ENCODE peak calls at places on chromosomes 4 and X, in four cellular contexts. I, Z, Q and O are unnamed samples.

GRCh38 chrX:65589304-65589703 is 54.7 kb upstream of the LAS1L start:
- DNase-seq in I (no peak), Z (no peak), Q (no peak), O (no peak)

GRCh38 chr4:83370640-83370906 is 35.9 kb upstream of the HPSE start:
- DNase-seq in Q (peak; percentile 44), Z (no peak), I (no peak), O (no peak)

GRCh38 chr4:79917246-79917645 is 155.8 kb downstream of the ANTXR2 start:
- DNase-seq in Q (peak; percentile 66), I (no peak), Z (peak; percentile 64), O (peak; percentile 69)

GRCh38 chrX:275967-276587 is 5.1 kb upstream of the PLCXD1 start:
- DNase-seq in I (peak; percentile 92), Q (peak; percentile 70), Z (peak; percentile 85), O (peak; percentile 53)

GRCh38 chrX:27598312-27598711 is 8.2 kb downstream of the DCAF8L2 start:
- DNase-seq in Z (peak; percentile 25), I (no peak), Q (no peak), O (no peak)

GRCh38 chr4:72886602-72887001 is 182.9 kb downstream of the COX18 start:
- DNase-seq in I (no peak), Q (peak; percentile 34), Z (no peak), O (no peak)

GRCh38 chrX:21725498-21725897 is 32.4 kb downstream of the SMPX start:
- DNase-seq in Z (no peak), I (no peak), Q (peak; percentile 61), O (peak; percentile 45)

GRCh38 chrX:139973290-139973689 is 8.0 kb upstream of the CXorf66 start:
- DNase-seq in Z (no peak), Q (no peak), I (no peak), O (no peak)

GRCh38 chrX:132373610-132374009 is 115.2 kb downstream of the MBNL3 start:
- DNase-seq in I (no peak), Q (no peak), Z (no peak), O (no peak)

GRCh38 chr4:6087669-6088068 is 69.4 kb upstream of the C4orf50 start:
- DNase-seq in I (no peak), Z (no peak), Q (peak; percentile 20), O (peak; percentile 5)

DNA sequence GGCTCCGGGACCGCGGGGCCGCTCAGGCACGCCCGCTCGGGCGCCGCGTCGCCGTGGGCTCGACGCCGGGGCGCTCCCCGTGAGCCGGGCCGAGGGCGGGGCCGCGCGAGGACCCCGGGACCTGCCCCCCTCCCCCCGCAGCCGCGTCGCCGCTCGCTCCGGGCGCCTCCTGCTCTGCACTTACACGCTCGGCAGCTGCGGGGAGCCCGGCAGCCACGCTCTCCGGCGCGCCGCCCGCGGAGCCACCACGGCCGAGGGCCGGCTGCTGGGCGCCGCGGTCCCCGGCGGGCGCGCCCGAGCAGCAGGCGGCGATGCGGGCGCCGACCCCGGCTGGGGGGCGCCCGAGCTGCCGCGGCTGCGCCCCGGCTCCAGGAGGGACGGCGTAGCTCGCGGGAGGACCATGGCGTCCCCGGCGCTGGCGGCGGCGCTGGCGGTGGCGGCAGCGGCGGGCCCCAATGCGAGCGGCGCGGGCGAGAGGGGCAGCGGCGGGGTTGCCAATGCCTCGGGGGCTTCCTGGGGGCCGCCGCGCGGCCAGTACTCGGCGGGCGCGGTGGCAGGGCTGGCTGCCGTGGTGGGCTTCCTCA is at the start of gene ADRA2C:
- DNase-seq in I (no peak), Q (peak; percentile 59), Z (peak; percentile 15), O (peak; percentile 25)
- H3K4me3 ChIP-seq in I (peak within 1 kb of the TSS; percentile 42), Q (peak within 1 kb of the TSS; percentile 72), Z (no peak within 1 kb of the TSS), O (peak within 1 kb of the TSS; percentile 36)

GRCh38 chr4:140013088-140013487 is 140.9 kb downstream of the MAML3 start:
- DNase-seq in Z (no peak), Q (no peak), I (no peak), O (no peak)
- H3K4me3 ChIP-seq in Z (no peak overlapping the region), Q (no peak overlapping the region), I (no peak overlapping the region), O (no peak overlapping the region)

DNA sequence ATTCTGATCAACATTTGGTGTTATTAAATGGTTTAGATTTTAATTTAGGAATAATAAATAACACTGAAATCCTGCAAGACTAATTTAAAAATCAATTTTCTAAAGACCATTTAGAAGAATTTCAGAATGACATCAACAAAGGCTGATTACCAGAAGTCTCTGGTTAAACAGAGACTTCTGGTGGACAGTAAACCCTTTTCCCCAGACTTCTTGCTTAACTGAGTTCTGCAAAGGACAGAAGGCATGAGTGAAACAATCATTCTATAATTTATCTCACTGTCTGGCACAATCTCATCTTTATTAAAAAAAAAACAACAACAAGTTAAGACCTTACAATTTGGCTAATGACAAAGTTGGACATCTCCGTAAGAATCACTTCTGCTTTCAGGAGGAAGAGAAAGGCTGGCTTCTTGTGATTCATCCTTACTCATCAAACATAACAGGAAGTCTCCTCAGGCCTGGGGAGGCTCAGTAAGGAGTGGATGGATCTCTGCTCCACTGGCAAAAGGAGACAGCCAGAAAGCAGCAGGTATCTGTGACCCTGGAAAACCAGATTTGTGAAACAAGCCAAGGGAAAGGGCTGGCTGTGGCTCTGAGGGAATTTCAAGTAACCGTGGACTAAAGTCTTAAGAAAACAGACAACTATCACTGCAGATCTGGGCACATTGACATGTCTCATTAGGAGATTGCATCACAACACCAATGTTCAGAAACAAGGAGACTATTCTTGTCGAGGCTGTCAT is 908 bp upstream of the TLR6 start:
- DNase-seq in Q (peak; percentile 94), I (no peak), Z (peak; percentile 45), O (peak; percentile 84)
- H3K4me3 ChIP-seq in Q (peak overlapping the region; percentile 58), I (no peak overlapping the region), Z (no peak overlapping the region), O (peak overlapping the region; percentile 20)

GRCh38 chr4:8399298-8399697 is 41.2 kb downstream of the ACOX3 start:
- DNase-seq in I (no peak), Z (no peak), Q (no peak), O (no peak)
- H3K4me3 ChIP-seq in I (no peak overlapping the region), Z (no peak overlapping the region), Q (no peak overlapping the region), O (no peak overlapping the region)

GRCh38 chr4:106051496-106051895 is 156.2 kb downstream of the NPNT start:
- DNase-seq in I (no peak), Z (no peak), Q (no peak), O (no peak)

GRCh38 chr4:106046083-106046482 is 150.8 kb downstream of the NPNT start:
- DNase-seq in I (no peak), Q (no peak), Z (no peak), O (no peak)

GRCh38 chr4:106048250-106048931 is 153.1 kb downstream of the NPNT start:
- DNase-seq in Z (no peak), Q (no peak), I (no peak), O (peak; percentile 32)
- H3K4me3 ChIP-seq in Z (no peak overlapping the region), Q (no peak overlapping the region), I (no peak overlapping the region), O (no peak overlapping the region)

DNA sequence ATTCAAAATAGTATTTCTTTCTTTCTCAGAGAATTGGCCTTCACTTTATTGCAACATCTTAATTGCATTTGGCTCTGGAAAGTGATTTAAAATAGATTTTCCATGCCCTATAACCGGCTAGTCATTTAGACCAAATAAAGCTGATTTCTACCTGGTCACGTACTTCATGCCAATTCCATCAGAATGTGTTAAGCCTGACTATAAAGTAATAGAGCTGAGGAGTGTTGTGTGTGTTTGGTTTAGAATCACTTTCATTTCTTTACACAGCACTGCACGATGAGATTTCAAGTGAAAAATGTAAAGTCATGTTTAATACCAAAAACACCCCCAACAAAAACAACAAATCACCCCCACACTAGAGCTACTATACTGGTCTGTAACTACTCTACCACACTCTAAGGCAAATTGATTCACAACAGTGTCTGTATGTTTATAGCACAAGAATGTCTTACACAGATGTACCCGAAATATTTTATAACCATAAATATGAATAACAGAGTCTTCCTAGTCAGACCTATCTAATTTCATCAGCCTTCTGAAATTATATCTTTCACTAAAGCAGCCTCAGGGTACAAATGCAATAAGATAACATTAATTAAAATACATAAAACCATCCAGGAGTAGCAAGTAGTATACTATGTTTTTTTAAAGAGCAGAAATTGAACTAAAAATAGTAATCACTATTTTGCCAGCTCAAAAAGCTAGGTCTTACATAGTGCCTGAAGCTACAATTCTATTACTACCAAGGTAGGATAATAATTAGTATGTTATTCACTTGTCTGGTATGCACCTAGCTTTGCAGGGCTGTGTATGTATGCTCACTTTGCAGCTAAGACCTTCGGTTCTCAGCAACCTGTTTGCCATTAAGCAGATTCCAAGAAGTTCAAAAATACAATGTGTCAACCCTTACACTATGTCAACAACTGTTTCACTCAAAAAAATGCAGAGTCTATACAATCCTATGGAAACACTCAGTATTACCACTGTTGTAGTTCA is 28.4 kb downstream of the APBB2 start:
- DNase-seq in Z (no peak), I (no peak), Q (peak; percentile 29), O (peak; percentile 47)
- H3K4me3 ChIP-seq in Z (no peak overlapping the region), I (no peak overlapping the region), Q (peak overlapping the region; percentile 60), O (peak overlapping the region; percentile 29)

DNA sequence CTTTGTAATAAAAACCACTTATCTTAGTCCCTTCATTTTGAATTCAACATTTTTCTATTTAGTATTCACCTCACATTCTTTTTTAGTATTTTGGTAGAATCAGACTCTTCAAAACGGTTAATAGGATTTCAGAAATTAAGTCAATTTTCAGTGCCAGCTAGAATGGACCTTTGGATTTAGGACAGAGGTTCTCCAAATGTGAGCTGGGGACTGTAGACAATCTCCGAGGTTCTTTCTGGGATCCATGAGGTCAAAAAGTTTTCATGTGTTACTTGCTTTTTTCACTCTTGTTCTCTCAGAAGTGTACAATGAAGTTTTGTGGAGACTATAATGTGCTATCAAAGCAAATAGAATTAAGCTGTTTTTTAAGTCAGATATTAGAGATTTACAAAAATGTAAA is 2.3 kb upstream of the UGDH start:
- DNase-seq in I (no peak), Q (no peak), Z (no peak), O (no peak)
- H3K4me3 ChIP-seq in I (no peak overlapping the region), Q (peak overlapping the region; percentile 99), Z (no peak overlapping the region), O (no peak overlapping the region)

GRCh38 chr4:153792007-153792892 is 3.4 kb upstream of the SFRP2 start:
- DNase-seq in Q (peak; percentile 81), I (peak; percentile 73), Z (peak; percentile 66), O (peak; percentile 56)

GRCh38 chr4:153789741-153790651 is 1.1 kb upstream of the SFRP2 start:
- DNase-seq in I (no peak), Z (no peak), Q (peak; percentile 60), O (peak; percentile 23)

GRCh38 chr4:153788419-153789276 is at the start of gene SFRP2:
- DNase-seq in Q (peak; percentile 52), I (peak; percentile 54), Z (no peak), O (no peak)

GRCh38 chr4:153792893-153793227 is 4.0 kb upstream of the SFRP2 start:
- DNase-seq in Q (no peak), Z (no peak), I (no peak), O (no peak)

GRCh38 chr4:153790962-153791551 is 2.2 kb upstream of the SFRP2 start:
- DNase-seq in I (peak; percentile 60), Z (no peak), Q (peak; percentile 75), O (peak; percentile 25)
- H3K4me3 ChIP-seq in I (peak overlapping the region; percentile 11), Z (no peak overlapping the region), Q (peak overlapping the region; percentile 54), O (peak overlapping the region; percentile 41)

GRCh38 chrX:72182924-72183323 is 1.4 kb downstream of the PIN4 start:
- DNase-seq in Z (no peak), I (no peak), Q (no peak), O (no peak)
- H3K4me3 ChIP-seq in Z (no peak overlapping the region), I (no peak overlapping the region), Q (peak overlapping the region; percentile 90), O (peak overlapping the region; percentile 89)